ENCODE peak calls at places on chromosomes 16 and 17, in ten cellular contexts. C, D, O, M, A, B, Z, F, T and Y are unnamed samples.

GRCh38 chr17:68456529-68457167 is 648 bp downstream of the WIPI1 start:
- DNase-seq in F (no peak), Z (peak), B (peak), T (peak), O (peak), A (peak), D (peak), M (peak), C (peak), Y (peak)

GRCh38 chr16:66927918-66928649 is 2.7 kb upstream of the RRAD start:
- DNase-seq in T (no peak), B (no peak), F (no peak), M (no peak), C (no peak), A (peak), Z (no peak), D (peak), O (no peak), Y (no peak)

GRCh38 chr16:88331989-88332920 is 50.5 kb upstream of the ZNF469 start:
- DNase-seq in Z (peak), F (no peak), B (no peak), O (no peak), D (peak), M (no peak), T (no peak), C (peak), A (peak), Y (peak)

GRCh38 chr16:54493076-54493475 is 206.5 kb upstream of the IRX3 start:
- DNase-seq in Z (peak), B (no peak), M (no peak), T (no peak), D (no peak), A (no peak), C (peak), F (no peak), O (no peak), Y (peak)

GRCh38 chr17:76682306-76682705 is 28.5 kb downstream of the MXRA7 start:
- DNase-seq in O (peak), D (peak), Z (peak), B (peak), C (peak), A (no peak), M (no peak), T (no peak), F (no peak), Y (no peak)

GRCh38 chr16:86619263-86619935 is 41.0 kb downstream of the FOXL1 start:
- DNase-seq in F (no peak), M (no peak), O (no peak), Z (peak), C (no peak), D (no peak), A (no peak), T (peak), B (no peak), Y (no peak)

GRCh38 chr16:71565812-71566700 is 10.8 kb downstream of the TAT start:
- DNase-seq in A (no peak), T (no peak), F (no peak), D (no peak), C (no peak), Z (no peak), B (no peak), O (no peak), M (no peak), Y (no peak)

GRCh38 chr16:47059991-47060390 is 83.8 kb downstream of the NETO2 start:
- DNase-seq in F (no peak), D (no peak), C (no peak), Z (no peak), O (no peak), M (no peak), B (no peak), A (no peak), T (no peak), Y (no peak)

GRCh38 chr16:350203-350602 is 2.3 kb downstream of the AXIN1 start:
- DNase-seq in O (no peak), T (no peak), D (no peak), C (no peak), A (no peak), M (no peak), B (no peak), Z (no peak), F (no peak), Y (no peak)

GRCh38 chr17:76716146-76716833 is 5.5 kb upstream of the MXRA7 start:
- DNase-seq in A (peak), O (no peak), M (no peak), D (peak), C (peak), B (no peak), F (peak), Z (peak), T (no peak), Y (peak)

GRCh38 chr17:58268326-58268725 is 12.4 kb downstream of the MPO start:
- DNase-seq in B (no peak), A (no peak), Z (no peak), D (no peak), F (no peak), C (no peak), T (no peak), M (no peak), O (no peak), Y (no peak)

GRCh38 chr16:1781758-1782407 is 488 bp downstream of the SPSB3 start:
- DNase-seq in Z (peak), B (no peak), A (peak), D (no peak), F (no peak), M (peak), O (peak), C (no peak), T (peak), Y (no peak)
- TF ChIP-seq CTCF in Z (no peak), B (no peak), A (peak), D (peak), F (peak), M (no peak), O (no peak), C (no peak), T (no peak), Y (peak)

DNA sequence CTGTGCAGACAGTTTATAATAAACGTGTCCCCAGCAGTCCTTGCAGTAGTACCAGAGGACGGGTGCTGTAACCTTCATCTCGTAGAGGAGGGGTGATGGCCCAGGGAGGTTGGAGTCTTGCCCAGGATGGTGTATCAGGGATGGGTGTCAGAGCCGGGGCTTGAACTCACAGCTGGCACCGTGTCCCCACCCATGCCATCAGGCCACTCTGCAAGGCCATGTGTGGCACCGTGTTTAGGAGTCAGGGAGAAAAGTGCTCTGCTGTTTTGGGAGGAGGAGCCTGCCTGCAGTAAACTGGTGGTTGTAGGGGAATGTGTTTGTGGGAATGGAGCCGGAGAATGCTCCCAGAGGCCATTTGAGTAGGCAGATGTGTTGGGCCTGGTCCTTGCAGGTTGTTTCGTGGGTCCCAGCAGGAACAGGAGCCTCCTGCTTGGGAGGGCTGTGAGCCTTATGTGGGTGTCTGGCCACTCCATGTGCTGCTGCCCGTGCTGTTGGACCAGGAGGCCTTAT is 1.7 kb downstream of the ADORA2B start:
- DNase-seq in B (no peak), F (no peak), C (peak), T (no peak), O (no peak), D (no peak), Z (peak), A (peak), M (peak), Y (no peak)
- H3K4me3 ChIP-seq in B (no peak), F (no peak), C (no peak), T (peak), O (peak), D (peak), Z (peak), A (no peak), M (peak), Y (no peak)

DNA sequence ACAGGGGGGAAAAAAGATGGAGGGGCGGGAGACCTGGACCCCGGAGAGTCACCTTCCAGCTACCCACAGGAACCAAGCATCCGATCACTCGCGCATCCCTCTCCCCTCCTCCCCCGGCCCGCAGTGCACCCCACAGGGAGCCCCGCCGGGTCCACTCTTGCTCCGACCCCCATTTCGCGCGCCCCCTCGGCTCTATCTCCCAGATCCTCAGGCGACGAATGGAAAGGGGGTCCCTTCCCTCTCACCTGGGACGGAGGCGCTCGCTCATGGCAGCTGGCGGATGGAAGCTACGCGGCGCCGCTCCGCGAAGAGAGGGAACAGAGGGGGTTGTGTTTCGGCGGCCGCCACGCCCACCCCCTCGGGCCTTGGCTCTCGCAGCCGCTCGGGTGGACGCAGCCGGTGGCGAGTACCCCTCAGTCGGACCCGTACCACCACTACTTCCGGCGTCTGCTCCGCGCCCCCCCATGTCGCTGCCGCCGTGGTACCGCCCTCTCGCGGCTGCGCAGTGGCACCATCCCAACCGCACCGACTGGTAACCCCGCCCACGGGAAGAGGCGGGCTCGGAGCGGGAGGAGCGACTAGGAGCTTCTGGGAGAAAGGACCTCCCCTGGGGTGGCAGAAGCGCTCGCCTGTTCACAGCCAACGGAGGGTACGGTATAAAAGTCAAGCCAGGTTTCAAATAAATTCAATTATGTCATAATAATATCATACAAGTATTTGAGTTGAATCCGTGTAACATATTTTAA is 29.7 kb downstream of the CPSF4L start:
- DNase-seq in M (peak), C (peak), A (peak), O (peak), Z (peak), T (peak), D (peak), F (peak), B (peak), Y (peak)
- TF ChIP-seq CTCF in M (no peak), C (peak), A (peak), O (no peak), Z (peak), T (no peak), D (peak), F (no peak), B (peak), Y (no peak)

GRCh38 chr16:75007443-75007842 is 8.6 kb downstream of the ZNRF1 start:
- DNase-seq in F (no peak), O (no peak), M (no peak), T (no peak), B (no peak), C (no peak), Z (no peak), A (no peak), D (no peak), Y (no peak)

GRCh38 chr16:75010427-75010826 is 11.6 kb downstream of the ZNRF1 start:
- DNase-seq in T (no peak), Z (no peak), F (no peak), B (no peak), O (no peak), A (no peak), D (no peak), M (no peak), C (no peak), Y (no peak)

GRCh38 chr16:75014318-75014717 is 15.5 kb downstream of the ZNRF1 start:
- DNase-seq in F (no peak), T (no peak), O (no peak), B (no peak), D (no peak), M (no peak), A (no peak), C (no peak), Z (no peak), Y (no peak)

GRCh38 chr16:75012380-75013081 is 13.7 kb downstream of the ZNRF1 start:
- DNase-seq in D (no peak), T (no peak), M (no peak), A (no peak), Z (no peak), F (no peak), C (no peak), O (no peak), B (no peak), Y (no peak)

GRCh38 chr16:75011634-75012307 is 12.9 kb downstream of the ZNRF1 start:
- DNase-seq in D (peak), A (peak), F (no peak), Z (peak), B (no peak), T (no peak), M (no peak), O (no peak), C (peak), Y (peak)
- H3K4me3 ChIP-seq in D (no peak), A (no peak), F (no peak), Z (no peak), B (no peak), T (no peak), M (no peak), O (peak), C (no peak), Y (no peak)